ENCODE peak calls at places on chromosomes 3 and 15, in four cellular contexts. One of them, this sample, is unnamed.

GRCh38 chr15:63192604-63193206 is 3.3 kb downstream of the RAB8B start:
- DNase-seq in AML-193: no peak
- DNase-seq in RPMI7951: no peak
- DNase-seq in GM19239: no peak
- DNase-seq in this sample: no peak

GRCh38 chr15:69604050-69604378 is 151.4 kb downstream of the RPLP1 start:
- DNase-seq in AML-193: no peak
- DNase-seq in GM19239: no peak
- DNase-seq in RPMI7951: no peak
- DNase-seq in this sample: no peak

GRCh38 chr3:59189561-59190338 is 139.9 kb upstream of the CFAP20DC start:
- DNase-seq in AML-193: no peak
- DNase-seq in GM19239: no peak
- DNase-seq in RPMI7951: peak; percentile 75
- DNase-seq in this sample: no peak

GRCh38 chr3:134090031-134090430 is 60.3 kb upstream of the SLCO2A1 start:
- DNase-seq in AML-193: no peak
- DNase-seq in RPMI7951: no peak
- DNase-seq in GM19239: no peak
- DNase-seq in this sample: no peak

GRCh38 chr3:141239551-141240281 is 8.1 kb downstream of the PXYLP1 start:
- DNase-seq in GM19239: no peak
- DNase-seq in RPMI7951: no peak
- DNase-seq in AML-193: no peak
- DNase-seq in this sample: no peak

GRCh38 chr3:114551770-114552526 is 258.1 kb downstream of the TIGIT start:
- DNase-seq in GM19239: no peak
- DNase-seq in RPMI7951: peak; percentile 85
- DNase-seq in AML-193: no peak
- DNase-seq in this sample: no peak

GRCh38 chr3:188001052-188001567 is 152.8 kb upstream of the LPP start:
- DNase-seq in GM19239: no peak
- DNase-seq in RPMI7951: no peak
- DNase-seq in AML-193: no peak
- DNase-seq in this sample: no peak

GRCh38 chr15:73051402-73051810 is 857 bp upstream of the NEO1 start:
- DNase-seq in AML-193: no peak
- DNase-seq in RPMI7951: no peak
- DNase-seq in GM19239: peak; percentile 12
- DNase-seq in this sample: no peak

GRCh38 chr15:99279290-99279689 is 28.0 kb downstream of the LRRC28 start:
- DNase-seq in GM19239: no peak
- DNase-seq in RPMI7951: peak; percentile 47
- DNase-seq in AML-193: no peak
- DNase-seq in this sample: no peak

This sample was measured in germinal center.